ENCODE peak calls at places on chromosomes 16 and 17, in ten cellular contexts. One of them, this sample, is unnamed.
A peak's percentile ranks its signal among the peaks of the same experiment; 100 is the strongest.

GRCh38 chr16:86449377-86450095 is 60.8 kb upstream of the FOXF1 start:
- DNase-seq in HFFc6: no peak
- DNase-seq in tibial nerve: no peak
- DNase-seq in adrenal gland: no peak
- DNase-seq in CD8-positive, alpha-beta T cell: no peak
- DNase-seq in SK-N-SH: no peak
- DNase-seq in prostate gland: no peak
- DNase-seq in nephron progenitor cell: no peak
- DNase-seq in neural progenitor cell: no peak
- DNase-seq in body of pancreas: no peak
- DNase-seq in this sample: no peak

GRCh38 chr16:75383141-75383540 is 50.2 kb downstream of the CFDP1 start:
- DNase-seq in HFFc6: no peak
- DNase-seq in tibial nerve: no peak
- DNase-seq in adrenal gland: no peak
- DNase-seq in CD8-positive, alpha-beta T cell: no peak
- DNase-seq in SK-N-SH: no peak
- DNase-seq in prostate gland: no peak
- DNase-seq in nephron progenitor cell: no peak
- DNase-seq in neural progenitor cell: no peak
- DNase-seq in body of pancreas: no peak
- DNase-seq in this sample: no peak

GRCh38 chr17:66715745-66716156 is 119.2 kb upstream of the CACNG5 start:
- DNase-seq in HFFc6: peak; percentile 76
- DNase-seq in tibial nerve: no peak
- DNase-seq in adrenal gland: no peak
- DNase-seq in CD8-positive, alpha-beta T cell: peak; percentile 45
- DNase-seq in SK-N-SH: peak; percentile 74
- DNase-seq in prostate gland: peak; percentile 55
- DNase-seq in nephron progenitor cell: peak; percentile 18
- DNase-seq in neural progenitor cell: peak; percentile 82
- DNase-seq in body of pancreas: no peak
- DNase-seq in this sample: no peak

GRCh38 chr17:33686171-33686570 is 393.1 kb upstream of the ASIC2 start:
- DNase-seq in HFFc6: no peak
- DNase-seq in tibial nerve: no peak
- DNase-seq in adrenal gland: no peak
- DNase-seq in CD8-positive, alpha-beta T cell: no peak
- DNase-seq in SK-N-SH: peak; percentile 32
- DNase-seq in prostate gland: no peak
- DNase-seq in nephron progenitor cell: peak; percentile 30
- DNase-seq in neural progenitor cell: no peak
- DNase-seq in body of pancreas: no peak
- DNase-seq in this sample: no peak

GRCh38 chr17:50550661-50551432 is 3.9 kb downstream of the SPATA20 start:
- DNase-seq in HFFc6: peak; percentile 70
- DNase-seq in tibial nerve: peak; percentile 57
- DNase-seq in adrenal gland: peak; percentile 93
- DNase-seq in CD8-positive, alpha-beta T cell: no peak
- DNase-seq in SK-N-SH: peak; percentile 95
- DNase-seq in prostate gland: peak; percentile 72
- DNase-seq in nephron progenitor cell: peak; percentile 83
- DNase-seq in neural progenitor cell: peak; percentile 95
- DNase-seq in body of pancreas: peak; percentile 74
- DNase-seq in this sample: peak; percentile 87

GRCh38 chr17:40530531-40530987 is 29.1 kb upstream of the TNS4 start:
- DNase-seq in HFFc6: no peak
- DNase-seq in tibial nerve: peak; percentile 6
- DNase-seq in adrenal gland: no peak
- DNase-seq in CD8-positive, alpha-beta T cell: no peak
- DNase-seq in SK-N-SH: no peak
- DNase-seq in prostate gland: no peak
- DNase-seq in nephron progenitor cell: no peak
- DNase-seq in neural progenitor cell: no peak
- DNase-seq in body of pancreas: no peak
- DNase-seq in this sample: peak; percentile 57

GRCh38 chr16:57141822-57142631 is 43.8 kb downstream of the PSME3IP1 start:
- DNase-seq in HFFc6: no peak
- DNase-seq in tibial nerve: no peak
- DNase-seq in adrenal gland: no peak
- DNase-seq in CD8-positive, alpha-beta T cell: peak; percentile 58
- DNase-seq in SK-N-SH: peak; percentile 17
- DNase-seq in prostate gland: no peak
- DNase-seq in nephron progenitor cell: no peak
- DNase-seq in neural progenitor cell: no peak
- DNase-seq in body of pancreas: no peak
- DNase-seq in this sample: no peak

GRCh38 chr17:38741853-38742421 is 6.2 kb downstream of the PCGF2 start:
- DNase-seq in HFFc6: no peak
- DNase-seq in tibial nerve: no peak
- DNase-seq in adrenal gland: no peak
- DNase-seq in CD8-positive, alpha-beta T cell: no peak
- DNase-seq in SK-N-SH: peak; percentile 65
- DNase-seq in prostate gland: peak; percentile 64
- DNase-seq in nephron progenitor cell: no peak
- DNase-seq in neural progenitor cell: no peak
- DNase-seq in body of pancreas: peak; percentile 92
- DNase-seq in this sample: no peak

GRCh38 chr16:70495425-70496182 is 27.8 kb downstream of the COG4 start:
- DNase-seq in HFFc6: no peak
- DNase-seq in tibial nerve: no peak
- DNase-seq in adrenal gland: no peak
- DNase-seq in CD8-positive, alpha-beta T cell: no peak
- DNase-seq in SK-N-SH: no peak
- DNase-seq in prostate gland: no peak
- DNase-seq in nephron progenitor cell: no peak
- DNase-seq in neural progenitor cell: no peak
- DNase-seq in body of pancreas: no peak
- DNase-seq in this sample: no peak

GRCh38 chr17:40778466-40778865 is 3.9 kb downstream of the KRT27 start:
- DNase-seq in HFFc6: no peak
- DNase-seq in tibial nerve: no peak
- DNase-seq in adrenal gland: no peak
- DNase-seq in CD8-positive, alpha-beta T cell: no peak
- DNase-seq in SK-N-SH: no peak
- DNase-seq in prostate gland: no peak
- DNase-seq in nephron progenitor cell: no peak
- DNase-seq in neural progenitor cell: no peak
- DNase-seq in body of pancreas: no peak
- DNase-seq in this sample: no peak

GRCh38 chr17:4573682-4574081 is 10.6 kb upstream of the SMTNL2 start:
- DNase-seq in HFFc6: no peak
- DNase-seq in tibial nerve: no peak
- DNase-seq in adrenal gland: peak; percentile 90
- DNase-seq in CD8-positive, alpha-beta T cell: no peak
- DNase-seq in SK-N-SH: no peak
- DNase-seq in prostate gland: no peak
- DNase-seq in nephron progenitor cell: no peak
- DNase-seq in neural progenitor cell: no peak
- DNase-seq in body of pancreas: no peak
- DNase-seq in this sample: no peak

GRCh38 chr16:89355686-89356085 is 134.7 kb downstream of the ANKRD11 start:
- DNase-seq in HFFc6: no peak
- DNase-seq in tibial nerve: no peak
- DNase-seq in adrenal gland: no peak
- DNase-seq in CD8-positive, alpha-beta T cell: no peak
- DNase-seq in SK-N-SH: no peak
- DNase-seq in prostate gland: no peak
- DNase-seq in nephron progenitor cell: no peak
- DNase-seq in neural progenitor cell: no peak
- DNase-seq in body of pancreas: no peak
- DNase-seq in this sample: no peak

GRCh38 chr16:89358030-89359005 is 132.0 kb downstream of the ANKRD11 start:
- DNase-seq in HFFc6: no peak
- DNase-seq in tibial nerve: no peak
- DNase-seq in adrenal gland: no peak
- DNase-seq in CD8-positive, alpha-beta T cell: peak; percentile 67
- DNase-seq in SK-N-SH: no peak
- DNase-seq in prostate gland: no peak
- DNase-seq in nephron progenitor cell: no peak
- DNase-seq in neural progenitor cell: no peak
- DNase-seq in body of pancreas: no peak
- DNase-seq in this sample: no peak

GRCh38 chr16:89359296-89360147 is 130.8 kb downstream of the ANKRD11 start:
- DNase-seq in HFFc6: no peak
- DNase-seq in tibial nerve: no peak
- DNase-seq in adrenal gland: no peak
- DNase-seq in CD8-positive, alpha-beta T cell: no peak
- DNase-seq in SK-N-SH: no peak
- DNase-seq in prostate gland: no peak
- DNase-seq in nephron progenitor cell: no peak
- DNase-seq in neural progenitor cell: no peak
- DNase-seq in body of pancreas: no peak
- DNase-seq in this sample: no peak

GRCh38 chr16:89357055-89357454 is 133.3 kb downstream of the ANKRD11 start:
- DNase-seq in HFFc6: no peak
- DNase-seq in tibial nerve: no peak
- DNase-seq in adrenal gland: no peak
- DNase-seq in CD8-positive, alpha-beta T cell: no peak
- DNase-seq in SK-N-SH: no peak
- DNase-seq in prostate gland: no peak
- DNase-seq in nephron progenitor cell: no peak
- DNase-seq in neural progenitor cell: no peak
- DNase-seq in body of pancreas: no peak
- DNase-seq in this sample: no peak

GRCh38 chr16:89357460-89357859 is 132.9 kb downstream of the ANKRD11 start:
- DNase-seq in HFFc6: no peak
- DNase-seq in tibial nerve: no peak
- DNase-seq in adrenal gland: peak; percentile 59
- DNase-seq in CD8-positive, alpha-beta T cell: no peak
- DNase-seq in SK-N-SH: peak; percentile 89
- DNase-seq in prostate gland: no peak
- DNase-seq in nephron progenitor cell: no peak
- DNase-seq in neural progenitor cell: peak; percentile 64
- DNase-seq in body of pancreas: no peak
- DNase-seq in this sample: no peak
- TF ChIP-seq CTCF in HFFc6: no peak
- TF ChIP-seq CTCF in tibial nerve: no peak
- TF ChIP-seq CTCF in adrenal gland: no peak
- TF ChIP-seq CTCF in CD8-positive, alpha-beta T cell: no peak
- TF ChIP-seq CTCF in SK-N-SH: no peak
- TF ChIP-seq CTCF in prostate gland: no peak
- TF ChIP-seq CTCF in nephron progenitor cell: no peak
- TF ChIP-seq CTCF in neural progenitor cell: no peak
- TF ChIP-seq CTCF in body of pancreas: no peak
- TF ChIP-seq CTCF in this sample: no peak

GRCh38 chr17:31696184-31696602 is 162.9 kb downstream of the COPRS start:
- DNase-seq in HFFc6: peak; percentile 98
- DNase-seq in tibial nerve: peak; percentile 70
- DNase-seq in adrenal gland: peak; percentile 43
- DNase-seq in CD8-positive, alpha-beta T cell: no peak
- DNase-seq in SK-N-SH: peak; percentile 90
- DNase-seq in prostate gland: peak; percentile 89
- DNase-seq in nephron progenitor cell: peak; percentile 66
- DNase-seq in neural progenitor cell: peak; percentile 94
- DNase-seq in body of pancreas: peak; percentile 44
- DNase-seq in this sample: peak; percentile 94
- TF ChIP-seq CTCF in HFFc6: peak; percentile 67
- TF ChIP-seq CTCF in tibial nerve: no peak
- TF ChIP-seq CTCF in adrenal gland: no peak
- TF ChIP-seq CTCF in CD8-positive, alpha-beta T cell: no peak
- TF ChIP-seq CTCF in SK-N-SH: peak; percentile 34
- TF ChIP-seq CTCF in prostate gland: no peak
- TF ChIP-seq CTCF in nephron progenitor cell: no peak
- TF ChIP-seq CTCF in neural progenitor cell: peak; percentile 47
- TF ChIP-seq CTCF in body of pancreas: no peak
- TF ChIP-seq CTCF in this sample: peak; percentile 34

DNA sequence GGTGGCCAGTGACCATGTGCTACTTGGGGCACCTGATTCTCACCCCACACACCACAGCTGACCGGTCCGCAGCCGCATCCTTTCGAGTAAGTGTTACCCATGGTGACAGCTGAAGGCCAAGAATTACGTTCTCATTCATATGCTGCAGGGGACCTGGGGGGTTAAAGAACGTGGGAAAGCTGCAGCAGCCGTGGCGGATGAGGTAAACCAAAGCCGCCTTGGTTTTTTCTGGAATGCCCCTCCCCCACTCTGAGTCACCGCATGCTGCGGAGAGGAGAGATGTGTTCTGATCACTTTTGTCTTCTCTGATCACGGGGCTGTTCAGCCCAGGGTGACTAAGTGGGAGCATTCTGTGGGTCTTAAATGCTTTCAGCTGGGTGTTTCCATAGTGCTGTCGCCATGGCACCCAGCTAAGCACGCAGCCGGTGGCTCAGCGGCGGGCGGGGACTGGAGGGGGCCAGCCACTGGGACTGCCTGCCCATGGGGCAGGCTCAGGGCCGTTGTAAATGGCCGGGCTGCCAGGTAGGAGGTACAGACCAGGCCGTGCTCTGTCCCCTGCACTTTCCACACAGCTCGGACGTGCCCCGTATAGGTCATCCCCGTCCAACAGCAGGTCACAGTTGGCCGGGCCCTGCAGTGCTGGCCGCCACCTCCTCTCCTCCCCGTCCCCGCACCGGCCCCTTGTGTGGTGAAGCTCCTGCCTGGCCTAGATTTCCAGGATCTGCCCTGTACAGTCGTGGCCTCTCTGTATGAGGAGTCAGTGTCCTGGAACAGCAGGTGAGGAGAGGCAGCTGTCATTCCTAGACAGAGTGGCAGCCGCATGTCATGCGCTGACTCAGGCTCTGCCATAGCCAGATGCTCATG is 60.0 kb downstream of the BAIAP2 start:
- DNase-seq in HFFc6: peak; percentile 100
- DNase-seq in tibial nerve: peak; percentile 70
- DNase-seq in adrenal gland: peak; percentile 91
- DNase-seq in CD8-positive, alpha-beta T cell: peak; percentile 92
- DNase-seq in SK-N-SH: peak; percentile 84
- DNase-seq in prostate gland: no peak
- DNase-seq in nephron progenitor cell: peak; percentile 76
- DNase-seq in neural progenitor cell: peak; percentile 88
- DNase-seq in body of pancreas: peak; percentile 61
- DNase-seq in this sample: peak; percentile 94
- TF ChIP-seq CTCF in HFFc6: no peak
- TF ChIP-seq CTCF in tibial nerve: no peak
- TF ChIP-seq CTCF in adrenal gland: no peak
- TF ChIP-seq CTCF in CD8-positive, alpha-beta T cell: no peak
- TF ChIP-seq CTCF in SK-N-SH: peak; percentile 23
- TF ChIP-seq CTCF in prostate gland: no peak
- TF ChIP-seq CTCF in nephron progenitor cell: no peak
- TF ChIP-seq CTCF in neural progenitor cell: no peak
- TF ChIP-seq CTCF in body of pancreas: peak; percentile 5
- TF ChIP-seq CTCF in this sample: no peak

DNA sequence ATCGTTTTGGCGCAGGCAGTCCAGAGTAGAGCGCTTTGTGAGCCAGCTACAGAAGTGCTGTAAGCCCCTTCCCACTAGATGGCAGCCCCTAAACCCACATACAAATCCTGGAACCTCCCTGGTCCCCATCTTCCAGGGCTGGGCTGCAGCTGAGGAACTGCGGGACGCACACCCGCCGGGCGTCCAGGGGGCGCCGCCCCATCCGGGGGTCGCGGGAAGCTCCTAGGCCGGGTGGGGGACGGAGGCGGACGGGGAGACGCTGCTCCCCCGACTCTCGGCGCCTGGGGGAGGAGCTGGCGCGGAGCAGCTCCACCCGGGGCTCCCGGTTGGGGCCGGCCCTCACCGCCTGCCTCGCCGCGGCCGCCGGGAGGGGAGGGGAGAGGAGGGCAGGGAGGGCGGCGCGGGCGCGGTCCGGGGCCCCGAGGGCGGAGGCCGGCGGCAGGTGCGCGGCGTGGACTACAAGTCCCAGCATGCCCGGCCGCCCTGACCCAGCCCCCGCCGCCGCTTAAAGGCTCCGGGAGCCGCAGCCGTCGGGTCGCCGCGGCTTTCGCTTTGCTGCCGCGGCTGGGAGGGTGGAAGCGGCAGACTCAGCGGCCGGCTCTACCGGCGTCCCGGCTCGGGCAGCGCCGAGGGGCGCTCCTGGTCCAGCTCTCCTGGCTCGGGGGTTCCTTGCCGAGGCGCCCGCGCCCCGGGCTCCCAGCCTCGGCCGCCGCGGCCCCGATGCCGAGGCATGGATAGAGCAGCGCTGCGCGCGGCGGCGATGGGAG is at the start of gene KSR1:
- DNase-seq in HFFc6: peak; percentile 11
- DNase-seq in tibial nerve: peak; percentile 69
- DNase-seq in adrenal gland: peak; percentile 88
- DNase-seq in CD8-positive, alpha-beta T cell: peak; percentile 87
- DNase-seq in SK-N-SH: peak; percentile 93
- DNase-seq in prostate gland: peak; percentile 75
- DNase-seq in nephron progenitor cell: peak; percentile 87
- DNase-seq in neural progenitor cell: peak; percentile 97
- DNase-seq in body of pancreas: peak; percentile 88
- DNase-seq in this sample: peak; percentile 83
- TF ChIP-seq CTCF in HFFc6: peak; percentile 50
- TF ChIP-seq CTCF in tibial nerve: peak; percentile 44
- TF ChIP-seq CTCF in adrenal gland: peak; percentile 39
- TF ChIP-seq CTCF in CD8-positive, alpha-beta T cell: peak; percentile 40
- TF ChIP-seq CTCF in SK-N-SH: peak; percentile 58
- TF ChIP-seq CTCF in prostate gland: peak; percentile 44
- TF ChIP-seq CTCF in nephron progenitor cell: peak; percentile 43
- TF ChIP-seq CTCF in neural progenitor cell: peak; percentile 69
- TF ChIP-seq CTCF in body of pancreas: peak; percentile 43
- TF ChIP-seq CTCF in this sample: peak; percentile 11